ENCODE peak calls at places on chromosome 6, in nine cellular contexts. O is naive thymus-derived CD4-positive, alpha-beta T cell; R is fibroblast of mammary gland; U is activated T-helper 1 cell treated with anti-CD3 and anti-CD28 coated beads, Interleukin-2, amount 50 U/mL, for 16 hours; Q is HS-5; M is activated CD4-positive, alpha-beta T cell treated with anti-CD3 and anti-CD28 coated beads, Interleukin-2, amount 50 U/mL, for 24 hours; Y is brain microvascular endothelial cell; T is memory B cell; L is naive thymus-derived CD8-positive, alpha-beta T cell. I is an unnamed sample.

GRCh38 chr6:328184-328670 is 35.9 kb downstream of the DUSP22 start:
- DNase-seq in Q (peak; percentile 72), L (no peak), U (no peak), R (peak; percentile 98), O (no peak), M (no peak), Y (peak; percentile 86), T (no peak), I (no peak)

GRCh38 chr6:3592371-3592941 is 135.6 kb upstream of the SLC22A23 start:
- DNase-seq in O (no peak), T (no peak), R (peak; percentile 99), L (no peak), Y (peak; percentile 94), U (no peak), M (no peak), Q (peak; percentile 98), I (no peak)

GRCh38 chr6:35522660-35523658 is 10.3 kb upstream of the TULP1 start:
- DNase-seq in O (peak; percentile 74), R (peak; percentile 56), Q (peak; percentile 13), U (peak; percentile 68), M (peak; percentile 75), L (peak; percentile 60), T (peak; percentile 71), Y (peak; percentile 48), I (peak; percentile 79)

GRCh38 chr6:168045706-168046620 is 33.0 kb downstream of the FRMD1 start:
- DNase-seq in Y (no peak), T (no peak), L (no peak), M (no peak), R (no peak), U (no peak), Q (no peak), O (no peak), I (no peak)

GRCh38 chr6:158324136-158324535 is 11.9 kb downstream of the TULP4 start:
- DNase-seq in L (no peak), M (no peak), U (no peak), Y (peak; percentile 11), O (no peak), R (peak; percentile 62), Q (no peak), T (no peak), I (no peak)

GRCh38 chr6:157592566-157592965 is 211.6 kb downstream of the ZDHHC14 start:
- DNase-seq in Y (no peak), M (no peak), Q (no peak), R (no peak), O (peak; percentile 7), U (no peak), L (no peak), T (no peak), I (peak; percentile 2)

GRCh38 chr6:42786525-42786985 is 4.7 kb downstream of the BICRAL start:
- DNase-seq in L (no peak), O (no peak), R (no peak), T (no peak), M (no peak), Q (no peak), U (no peak), Y (no peak), I (no peak)

GRCh38 chr6:14047151-14047740 is 70.3 kb upstream of the CD83 start:
- DNase-seq in M (no peak), Y (no peak), L (no peak), U (no peak), R (no peak), Q (no peak), O (no peak), T (no peak), I (no peak)

GRCh38 chr6:15826814-15827213 is 164.0 kb upstream of the DTNBP1 start:
- DNase-seq in R (no peak), O (no peak), L (no peak), U (no peak), M (no peak), T (no peak), Q (no peak), Y (no peak), I (no peak)

GRCh38 chr6:107847844-107848802 is 24.0 kb upstream of the SCML4 start:
- DNase-seq in T (peak; percentile 80), U (peak; percentile 72), L (peak; percentile 59), R (peak; percentile 69), Y (peak; percentile 72), O (peak; percentile 72), Q (peak; percentile 48), M (peak; percentile 76), I (peak; percentile 71)

GRCh38 chr6:3518356-3518841 is 61.5 kb upstream of the SLC22A23 start:
- DNase-seq in R (peak; percentile 86), T (no peak), L (no peak), M (no peak), O (no peak), Q (peak; percentile 64), Y (no peak), U (no peak), I (no peak)

GRCh38 chr6:27239258-27239657 is 8.2 kb upstream of the PRSS16 start:
- DNase-seq in T (no peak), O (no peak), Y (no peak), L (no peak), M (no peak), Q (no peak), R (no peak), U (no peak), I (no peak)

GRCh38 chr6:80022803-80023202 is 18.4 kb downstream of the TTK start:
- DNase-seq in T (no peak), L (no peak), Y (peak; percentile 81), R (peak; percentile 70), Q (peak; percentile 44), U (no peak), M (no peak), O (no peak), I (no peak)

GRCh38 chr6:140320081-140320798 is 945.8 kb upstream of the CITED2 start:
- DNase-seq in L (no peak), Q (no peak), M (no peak), U (no peak), R (no peak), Y (no peak), T (no peak), O (no peak), I (no peak)

GRCh38 chr6:15926256-15926655 is 202.6 kb upstream of the MYLIP start:
- DNase-seq in Q (no peak), L (no peak), Y (no peak), R (no peak), U (no peak), O (no peak), M (no peak), T (no peak), I (no peak)

GRCh38 chr6:112640895-112641294 is 293.8 kb downstream of the RFPL4B start:
- DNase-seq in O (no peak), U (no peak), M (no peak), T (no peak), L (no peak), R (peak; percentile 68), Q (peak; percentile 65), Y (peak; percentile 63), I (no peak)

GRCh38 chr6:99993533-99994251 is at the start of gene MCHR2:
- DNase-seq in T (no peak), O (no peak), U (no peak), L (no peak), Y (no peak), R (no peak), M (no peak), Q (no peak), I (no peak)

GRCh38 chr6:157764346-157765068 is 58.5 kb upstream of the SNX9 start:
- DNase-seq in L (peak; percentile 83), Y (peak; percentile 100), O (peak; percentile 93), U (peak; percentile 75), R (peak; percentile 100), T (peak; percentile 59), Q (peak; percentile 98), M (peak; percentile 89), I (peak; percentile 92)

GRCh38 chr6:73631849-73632248 is 21.9 kb downstream of the SLC17A5 start:
- DNase-seq in M (no peak), Q (no peak), R (peak; percentile 80), T (no peak), L (no peak), U (no peak), O (no peak), Y (no peak), I (no peak)

GRCh38 chr6:44731485-44732095 is 344.1 kb downstream of the CDC5L start:
- DNase-seq in Q (no peak), U (no peak), R (no peak), L (no peak), M (no peak), O (no peak), Y (no peak), T (no peak), I (no peak)

GRCh38 chr6:12101048-12101447 is 88.9 kb downstream of the HIVEP1 start:
- DNase-seq in Q (no peak), L (no peak), M (no peak), T (no peak), R (no peak), Y (no peak), O (no peak), U (no peak), I (no peak)

GRCh38 chr6:39917981-39918380 is 16.3 kb downstream of the MOCS1 start:
- DNase-seq in Y (no peak), U (no peak), Q (no peak), O (no peak), M (no peak), L (no peak), R (no peak), T (no peak), I (no peak)

GRCh38 chr6:118893095-118893881 is 664 bp upstream of the ASF1A start:
- DNase-seq in O (peak; percentile 82), Y (peak; percentile 66), L (peak; percentile 70), Q (peak; percentile 68), M (peak; percentile 32), R (peak; percentile 75), U (peak; percentile 11), T (peak; percentile 59), I (no peak)

GRCh38 chr6:10441004-10441654 is 26.3 kb upstream of the TFAP2A start:
- DNase-seq in O (no peak), L (no peak), R (peak; percentile 62), M (no peak), U (no peak), Q (peak; percentile 93), T (no peak), Y (peak; percentile 93), I (no peak)

GRCh38 chr6:68443704-68444103 is 191.4 kb upstream of the ADGRB3 start:
- DNase-seq in U (no peak), M (no peak), O (no peak), T (no peak), Y (no peak), L (no peak), R (no peak), Q (no peak), I (no peak)

GRCh38 chr6:82442320-82442719 is 78.7 kb downstream of the TPBG start:
- DNase-seq in M (no peak), U (no peak), Q (no peak), L (no peak), O (no peak), T (no peak), R (no peak), Y (no peak), I (no peak)

GRCh38 chr6:22145294-22145693 is 151.5 kb downstream of the PRL start:
- DNase-seq in O (no peak), R (no peak), Y (no peak), U (no peak), L (no peak), M (no peak), T (no peak), Q (no peak), I (no peak)

GRCh38 chr6:148464319-148465010 is 121.8 kb downstream of the SASH1 start:
- DNase-seq in U (peak; percentile 10), Q (peak; percentile 63), R (peak; percentile 84), T (peak; percentile 59), M (peak; percentile 41), L (peak; percentile 14), O (peak; percentile 23), Y (peak; percentile 75), I (peak; percentile 39)

GRCh38 chr6:132749111-132749510 is 8.6 kb downstream of the VNN2 start:
- DNase-seq in O (no peak), Y (no peak), Q (no peak), M (no peak), U (no peak), R (peak; percentile 9), T (no peak), L (no peak), I (no peak)

GRCh38 chr6:96899019-96899418 is 1.3 kb upstream of the NDUFAF4 start:
- DNase-seq in M (no peak), Q (peak; percentile 15), L (no peak), Y (peak; percentile 44), R (peak; percentile 68), U (no peak), T (no peak), O (no peak), I (no peak)

GRCh38 chr6:88982720-88983119 is 19.3 kb upstream of the RNGTT start:
- DNase-seq in R (peak; percentile 94), Q (peak; percentile 64), T (peak; percentile 43), O (peak; percentile 50), U (no peak), Y (peak; percentile 48), L (peak; percentile 10), M (peak; percentile 13), I (peak; percentile 56)